ENCODE peak calls at places on chromosomes 4 and X, in ten cellular contexts. Q is astrocyte of the spinal cord, R is uterus, B is fibroblast of the aortic adventitia, G is AG04450, W is heart left ventricle, Z is AG04449, P is PC-9, L is Peyer's patch, A is lower leg skin. N is an unnamed sample.

GRCh38 chr4:120691106-120691505 is 231.4 kb downstream of the PRDM5 start:
- DNase-seq in P (no peak), R (no peak), W (no peak), L (no peak), Z (no peak), G (no peak), B (peak), Q (no peak), A (no peak), N (peak)

GRCh38 chr4:21790437-21791029 is 158.0 kb downstream of the KCNIP4 start:
- DNase-seq in Q (peak), A (no peak), P (no peak), L (no peak), B (peak), G (no peak), W (no peak), Z (no peak), R (no peak), N (no peak)

GRCh38 chrX:3141031-3141430 is 99.8 kb downstream of the ARSF start:
- DNase-seq in Q (peak), L (no peak), B (peak), W (no peak), A (no peak), P (no peak), R (no peak), G (no peak), Z (no peak), N (no peak)

GRCh38 chr4:74203467-74203866 is 45.5 kb downstream of the MTHFD2L start:
- DNase-seq in L (no peak), Z (no peak), W (no peak), Q (no peak), A (no peak), P (no peak), R (no peak), B (no peak), G (no peak), N (no peak)

GRCh38 chr4:113773014-113773413 is 11.5 kb upstream of the CAMK2D start:
- DNase-seq in L (no peak), B (no peak), Z (no peak), P (no peak), A (no peak), R (no peak), W (no peak), Q (no peak), G (no peak), N (no peak)

GRCh38 chrX:103240155-103240554 is 14.8 kb downstream of the TCEAL8 start:
- DNase-seq in B (no peak), Z (no peak), A (no peak), L (no peak), Q (no peak), P (no peak), G (no peak), W (no peak), R (no peak), N (no peak)

GRCh38 chrX:6227445-6227820 is 1.2 kb downstream of the NLGN4X start:
- DNase-seq in A (no peak), R (no peak), W (no peak), Z (no peak), B (no peak), Q (no peak), P (no peak), L (no peak), G (no peak), N (no peak)

GRCh38 chrX:74118503-74118902 is 185.5 kb upstream of the ZCCHC13 start:
- DNase-seq in W (no peak), G (no peak), R (no peak), B (no peak), Q (no peak), A (no peak), P (peak), Z (no peak), L (no peak), N (no peak)

GRCh38 chr4:80926446-80926845 is 104.1 kb upstream of the BMP3 start:
- DNase-seq in W (no peak), Z (no peak), A (no peak), G (no peak), L (no peak), R (no peak), P (no peak), B (peak), Q (peak), N (no peak)

GRCh38 chrX:38805294-38806053 is 4.2 kb downstream of the MID1IP1 start:
- DNase-seq in G (peak), L (peak), R (peak), B (peak), A (peak), Z (no peak), W (peak), Q (peak), P (no peak), N (no peak)

GRCh38 chr4:8725071-8725841 is 132.7 kb downstream of the CPZ start:
- DNase-seq in R (peak), A (peak), Z (no peak), Q (no peak), G (no peak), L (peak), B (no peak), W (no peak), P (no peak), N (no peak)

GRCh38 chr4:5863461-5864113 is 29.3 kb downstream of the CRMP1 start:
- DNase-seq in Z (peak), P (peak), Q (peak), L (no peak), W (no peak), A (no peak), G (peak), B (peak), R (no peak), N (peak)

GRCh38 chrX:123499787-123500186 is 233.1 kb downstream of the THOC2 start:
- DNase-seq in G (no peak), P (no peak), L (no peak), A (no peak), W (no peak), R (no peak), Q (no peak), B (no peak), Z (no peak), N (no peak)

GRCh38 chrX:49183701-49184281 is 2.4 kb downstream of the PRICKLE3 start:
- DNase-seq in A (no peak), G (no peak), Z (no peak), R (no peak), B (no peak), W (no peak), L (no peak), Q (no peak), P (no peak), N (no peak)

GRCh38 chr4:15186149-15186548 is 183.9 kb downstream of the CPEB2 start:
- DNase-seq in W (no peak), R (no peak), B (peak), G (no peak), A (no peak), Q (peak), Z (no peak), L (no peak), P (no peak), N (no peak)

GRCh38 chr4:128461300-128462103 is 173.9 kb upstream of the PGRMC2 start:
- DNase-seq in W (peak), Q (peak), A (no peak), L (no peak), G (peak), R (peak), B (peak), P (peak), Z (peak), N (peak)

GRCh38 chr4:39718366-39719323 is 20.7 kb downstream of the UBE2K start:
- DNase-seq in Q (no peak), L (no peak), P (no peak), G (no peak), B (no peak), A (no peak), Z (no peak), R (no peak), W (no peak), N (no peak)

GRCh38 chr4:112897548-112897947 is 151.9 kb upstream of the ANK2 start:
- DNase-seq in P (no peak), A (no peak), G (no peak), B (no peak), W (no peak), Z (no peak), Q (no peak), L (no peak), R (no peak), N (no peak)

GRCh38 chr4:160319221-160319867 is 1216.5 kb downstream of the RAPGEF2 start:
- DNase-seq in G (no peak), A (no peak), R (no peak), P (peak), L (no peak), W (no peak), Q (peak), B (no peak), Z (no peak), N (peak)

GRCh38 chr4:173522160-173522873 is 7.7 kb downstream of the HAND2 start:
- DNase-seq in W (peak), L (no peak), P (no peak), A (peak), R (peak), B (peak), Z (peak), G (peak), Q (peak), N (no peak)

GRCh38 chrX:102604327-102604726 is 5.0 kb downstream of the ARMCX5 start:
- DNase-seq in A (no peak), W (no peak), L (no peak), R (no peak), G (no peak), Z (no peak), B (no peak), P (no peak), Q (no peak), N (no peak)

GRCh38 chrX:12791253-12792228 is at the start of gene PRPS2:
- DNase-seq in Q (peak), L (peak), A (peak), B (peak), R (peak), G (no peak), P (peak), W (peak), Z (no peak), N (no peak)

GRCh38 chr4:8419222-8420041 is 21.1 kb downstream of the ACOX3 start:
- DNase-seq in P (no peak), Q (no peak), L (no peak), G (no peak), A (no peak), B (no peak), W (peak), R (no peak), Z (no peak), N (no peak)

GRCh38 chrX:40377684-40378083 is 203.1 kb upstream of the ATP6AP2 start:
- DNase-seq in L (no peak), G (no peak), P (no peak), A (no peak), R (no peak), W (no peak), B (no peak), Z (no peak), Q (no peak), N (no peak)

GRCh38 chr4:58359590-58359989 is 1249.4 kb upstream of the IGFBP7 start:
- DNase-seq in G (no peak), P (no peak), Z (no peak), R (no peak), A (no peak), L (no peak), B (no peak), Q (no peak), W (no peak), N (no peak)

GRCh38 chr4:71049395-71049794 is 55.9 kb downstream of the DCK start:
- DNase-seq in R (no peak), A (no peak), P (no peak), L (no peak), W (no peak), G (no peak), Q (no peak), Z (no peak), B (no peak), N (no peak)

GRCh38 chr4:149790172-149790907 is 25.3 kb downstream of the IQCM start:
- DNase-seq in W (no peak), G (no peak), A (no peak), P (no peak), Q (no peak), R (no peak), B (peak), Z (no peak), L (no peak), N (no peak)

GRCh38 chrX:151697537-151697936 is 2.3 kb downstream of the PRRG3 start:
- DNase-seq in Z (peak), G (no peak), L (no peak), Q (no peak), B (peak), P (no peak), A (peak), W (no peak), R (peak), N (no peak)

GRCh38 chr4:15182600-15183222 is 180.4 kb downstream of the CPEB2 start:
- DNase-seq in Q (peak), R (no peak), B (no peak), Z (no peak), L (no peak), A (no peak), P (no peak), G (no peak), W (no peak), N (no peak)

GRCh38 chrX:47030339-47030738 is 47.9 kb upstream of the RGN start:
- DNase-seq in W (no peak), L (no peak), A (no peak), Q (peak), G (peak), Z (peak), P (no peak), R (no peak), B (peak), N (peak)

GRCh38 chr4:185925910-185926360 is 113.9 kb upstream of the SORBS2 start:
- DNase-seq in A (no peak), B (no peak), R (no peak), Q (no peak), W (peak), Z (no peak), G (no peak), P (no peak), L (no peak), N (no peak)

GRCh38 chr4:137703225-137703624 is 170.9 kb upstream of the PCDH18 start:
- DNase-seq in Z (no peak), A (no peak), B (peak), G (no peak), P (no peak), R (no peak), L (no peak), W (no peak), Q (no peak), N (no peak)

GRCh38 chr4:137705171-137705783 is 173.0 kb upstream of the PCDH18 start:
- DNase-seq in L (no peak), Q (peak), R (no peak), G (peak), A (no peak), W (no peak), Z (peak), P (no peak), B (peak), N (no peak)

GRCh38 chr4:137707626-137708025 is 175.3 kb upstream of the PCDH18 start:
- DNase-seq in R (no peak), P (no peak), W (no peak), Q (peak), A (no peak), B (peak), G (no peak), Z (no peak), L (no peak), N (no peak)

GRCh38 chr4:137711502-137711901 is 179.2 kb upstream of the PCDH18 start:
- DNase-seq in Z (no peak), R (no peak), L (no peak), B (no peak), Q (no peak), A (no peak), W (no peak), P (no peak), G (no peak), N (no peak)

DNA sequence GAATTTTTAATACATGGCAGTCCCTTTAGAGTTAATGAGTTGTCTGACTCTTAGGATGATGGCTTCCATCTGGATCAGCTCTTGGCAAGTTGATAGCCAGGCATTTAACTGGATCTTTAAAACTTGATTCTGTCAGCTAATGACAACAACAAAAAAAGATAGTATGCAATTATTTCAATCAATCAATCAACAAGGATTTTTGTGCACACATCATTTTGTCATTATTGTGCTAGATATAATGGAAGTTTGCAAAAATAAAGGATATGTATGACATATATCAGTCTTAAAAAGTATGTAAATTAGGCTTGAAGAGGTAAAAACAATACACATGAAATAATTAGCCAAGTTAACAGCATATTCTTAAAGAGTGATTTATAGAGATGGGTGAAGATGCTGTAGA is 174.9 kb upstream of the PCDH18 start:
- DNase-seq in W (no peak), Q (no peak), R (no peak), A (no peak), G (no peak), B (peak), Z (no peak), P (no peak), L (no peak), N (no peak)
- H3K4me3 ChIP-seq in W (no peak), Q (no peak), R (no peak), A (no peak), G (no peak), B (no peak), Z (no peak), P (no peak), L (no peak), N (no peak)

DNA sequence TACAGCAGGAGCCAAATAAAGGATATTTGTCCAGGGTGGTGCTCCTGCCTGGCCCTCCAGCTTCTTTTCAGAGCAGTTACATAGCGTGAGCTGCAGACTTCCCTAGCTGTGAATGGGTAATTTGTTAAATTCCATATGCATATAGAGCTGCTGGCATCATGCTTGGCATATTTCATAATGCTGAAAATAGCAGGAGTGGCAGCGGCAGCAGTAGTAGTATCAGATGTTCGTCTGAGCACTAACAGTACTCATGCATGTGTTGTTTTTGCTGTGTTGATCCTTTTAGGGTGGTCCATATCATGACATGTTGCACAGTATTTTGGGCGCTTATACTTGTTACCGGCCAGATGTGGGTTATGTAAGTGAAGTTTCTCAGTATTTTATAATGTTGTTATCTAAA is 33.6 kb upstream of the TADA2B start:
- DNase-seq in Q (no peak), W (no peak), G (no peak), A (no peak), P (no peak), Z (no peak), B (no peak), R (no peak), L (no peak), N (no peak)
- TF ChIP-seq CTCF in Q (no peak), W (no peak), G (no peak), A (no peak), P (no peak), Z (no peak), B (no peak), R (no peak), L (no peak), N (no peak)

DNA sequence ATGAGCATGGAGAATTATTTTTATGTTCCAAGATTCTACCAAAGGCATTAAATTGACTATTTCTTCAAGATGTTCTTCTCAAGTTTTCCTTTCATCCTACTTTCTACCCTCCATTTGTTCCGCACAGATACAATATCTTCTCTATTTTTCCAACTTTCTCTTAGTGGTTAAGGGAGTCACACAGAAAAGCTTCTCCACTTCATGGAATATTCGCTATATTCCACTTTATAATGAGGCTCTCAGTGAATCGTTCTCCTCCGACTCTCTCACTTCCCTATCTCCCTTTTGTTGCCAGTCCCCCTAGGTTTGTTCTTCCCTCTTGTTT is 1.3 kb downstream of the SH3D19 start:
- DNase-seq in R (no peak), Q (peak), W (no peak), A (no peak), P (no peak), Z (no peak), B (no peak), G (no peak), L (no peak), N (no peak)
- H3K4me3 ChIP-seq in R (peak), Q (peak), W (peak), A (no peak), P (peak), Z (peak), B (peak), G (peak), L (no peak), N (peak)

GRCh38 chr4:52100062-52100461 is 49.0 kb downstream of the SPATA18 start:
- DNase-seq in Z (no peak), R (no peak), Q (peak), A (no peak), W (no peak), B (peak), L (no peak), G (no peak), P (no peak), N (no peak)

GRCh38 chr4:52105276-52105675 is 54.2 kb downstream of the SPATA18 start:
- DNase-seq in L (no peak), P (no peak), A (no peak), Z (no peak), Q (no peak), B (no peak), R (no peak), W (no peak), G (no peak), N (no peak)

GRCh38 chr4:52102587-52102986 is 51.5 kb downstream of the SPATA18 start:
- DNase-seq in A (no peak), L (no peak), P (no peak), Z (no peak), B (peak), G (no peak), R (no peak), W (no peak), Q (peak), N (no peak)

GRCh38 chr4:52106142-52106541 is 55.0 kb downstream of the SPATA18 start:
- DNase-seq in R (no peak), W (no peak), A (no peak), B (no peak), Z (no peak), L (no peak), G (no peak), Q (no peak), P (no peak), N (no peak)

DNA sequence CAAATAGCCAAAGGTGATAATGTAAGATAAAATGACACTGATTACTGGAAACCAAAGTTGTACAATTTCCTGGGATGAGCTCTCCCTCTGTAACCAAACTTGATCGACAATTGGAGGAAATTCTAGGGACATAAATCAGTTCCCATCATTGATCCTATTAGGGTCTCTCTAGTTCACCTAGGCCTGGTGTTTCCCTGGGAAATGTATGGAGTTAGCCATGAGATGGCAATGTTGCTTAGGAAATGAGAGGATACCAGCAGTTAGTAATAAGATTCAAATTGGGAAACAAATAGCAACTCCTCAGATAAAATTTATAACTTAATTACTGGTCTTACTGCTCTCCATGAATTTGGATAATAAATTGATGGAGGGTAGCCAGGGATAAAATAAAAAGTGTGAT is 52.2 kb downstream of the SPATA18 start:
- DNase-seq in P (no peak), G (no peak), L (no peak), B (peak), Q (no peak), W (no peak), Z (no peak), A (no peak), R (no peak), N (no peak)
- TF ChIP-seq CTCF in P (peak), G (no peak), L (no peak), B (peak), Q (peak), W (no peak), Z (no peak), A (no peak), R (no peak), N (peak)

DNA sequence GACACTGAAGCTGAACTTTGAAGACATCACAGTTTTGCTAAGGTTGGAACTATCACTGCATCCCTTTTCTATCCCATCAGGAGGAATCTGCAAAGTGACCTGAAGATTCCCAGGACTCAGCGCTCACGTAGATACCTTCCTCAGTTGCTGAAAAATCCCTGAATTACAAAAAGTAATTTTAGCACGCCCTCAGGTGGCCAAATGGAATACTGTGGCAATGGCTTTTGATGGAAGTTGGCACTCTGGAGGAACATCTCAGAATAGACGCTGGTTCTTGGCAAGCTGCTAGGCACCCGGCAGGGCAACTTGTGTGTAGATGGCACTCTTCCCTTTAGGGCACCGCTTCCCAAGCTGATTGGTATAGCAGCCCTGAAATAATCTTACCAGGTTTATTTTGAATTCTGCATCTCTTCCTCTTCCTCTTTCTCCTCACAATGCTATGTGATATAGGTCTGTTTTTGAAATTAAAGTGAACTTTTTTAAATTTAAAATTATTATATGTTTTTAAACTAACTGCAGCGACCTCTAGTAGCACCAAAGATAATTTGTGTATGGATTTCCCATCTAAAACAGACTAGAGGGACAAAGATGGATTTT is 16.3 kb upstream of the ESX1 start:
- DNase-seq in G (no peak), W (peak), L (no peak), P (peak), Z (no peak), B (peak), A (no peak), Q (peak), R (peak), N (no peak)
- H3K4me3 ChIP-seq in G (peak), W (peak), L (no peak), P (no peak), Z (peak), B (peak), A (no peak), Q (peak), R (no peak), N (no peak)